ENCODE peak calls at places on chromosomes 16 and 17, in ten cellular contexts. F is IMR-90; C is stomach; W is fibroblast of pulmonary artery; V is fibroblast of the aortic adventitia; U is CD8-positive, alpha-beta T cell; N is Peyer's patch; E is sigmoid colon; Z is Calu3; J is tibial nerve. Y is an unnamed sample.

GRCh38 chr16:67173808-67174705 is 3.7 kb downstream of the NOL3 start:
- DNase-seq in F (peak), C (peak), W (peak), V (peak), U (peak), N (peak), E (peak), Z (peak), J (peak), Y (peak)

GRCh38 chr16:12305081-12305596 is 328.6 kb downstream of the SNX29 start:
- DNase-seq in F (no peak), C (no peak), W (no peak), V (no peak), U (no peak), N (no peak), E (no peak), Z (no peak), J (no peak), Y (no peak)

GRCh38 chr16:85514295-85514600 is 98.9 kb upstream of the GSE1 start:
- DNase-seq in F (peak), C (no peak), W (no peak), V (no peak), U (no peak), N (peak), E (peak), Z (no peak), J (no peak), Y (no peak)

GRCh38 chr17:64641499-64641898 is 20.6 kb downstream of the SMURF2 start:
- DNase-seq in F (peak), C (no peak), W (peak), V (peak), U (no peak), N (no peak), E (no peak), Z (no peak), J (no peak), Y (no peak)

GRCh38 chr17:42407289-42407836 is 15.7 kb downstream of the CAVIN1 start:
- DNase-seq in F (peak), C (peak), W (peak), V (peak), U (peak), N (peak), E (peak), Z (peak), J (peak), Y (no peak)

GRCh38 chr16:77273-77806 is 685 bp upstream of the MPG start:
- DNase-seq in F (peak), C (peak), W (peak), V (peak), U (no peak), N (peak), E (peak), Z (peak), J (no peak), Y (no peak)

GRCh38 chr16:4733747-4734062 is 366 bp downstream of the ANKS3 start:
- DNase-seq in F (no peak), C (no peak), W (no peak), V (no peak), U (no peak), N (no peak), E (peak), Z (peak), J (no peak), Y (no peak)

GRCh38 chr16:27754788-27755690 is 205.1 kb downstream of the KATNIP start:
- DNase-seq in F (no peak), C (no peak), W (no peak), V (no peak), U (no peak), N (no peak), E (no peak), Z (no peak), J (no peak), Y (no peak)

GRCh38 chr17:1961187-1961586 is 63.9 kb downstream of the RTN4RL1 start:
- DNase-seq in F (no peak), C (no peak), W (no peak), V (no peak), U (no peak), N (no peak), E (no peak), Z (no peak), J (no peak), Y (no peak)

GRCh38 chr16:82668094-82668493 is 41.3 kb downstream of the CDH13 start:
- DNase-seq in F (no peak), C (no peak), W (no peak), V (no peak), U (no peak), N (no peak), E (no peak), Z (no peak), J (no peak), Y (no peak)

GRCh38 chr16:75248142-75248535 is 3.3 kb downstream of the BCAR1 start:
- DNase-seq in F (no peak), C (peak), W (no peak), V (no peak), U (no peak), N (no peak), E (no peak), Z (no peak), J (no peak), Y (no peak)

GRCh38 chr17:44092051-44092450 is 21.5 kb downstream of the G6PC3 start:
- DNase-seq in F (no peak), C (no peak), W (no peak), V (no peak), U (no peak), N (no peak), E (no peak), Z (no peak), J (no peak), Y (no peak)

GRCh38 chr16:29114476-29115012 is 129.7 kb downstream of the LAT start:
- DNase-seq in F (no peak), C (no peak), W (no peak), V (no peak), U (no peak), N (no peak), E (no peak), Z (no peak), J (no peak), Y (no peak)

GRCh38 chr17:17724991-17725852 is 44.0 kb downstream of the RAI1 start:
- DNase-seq in F (no peak), C (no peak), W (peak), V (no peak), U (no peak), N (no peak), E (no peak), Z (no peak), J (no peak), Y (no peak)

GRCh38 chr17:17690156-17690737 is 9.0 kb downstream of the RAI1 start:
- DNase-seq in F (no peak), C (peak), W (no peak), V (no peak), U (no peak), N (no peak), E (no peak), Z (no peak), J (no peak), Y (no peak)

GRCh38 chr17:65039349-65039988 is 17.1 kb downstream of the GNA13 start:
- DNase-seq in F (no peak), C (no peak), W (no peak), V (no peak), U (peak), N (peak), E (no peak), Z (no peak), J (no peak), Y (no peak)

GRCh38 chr16:57876210-57876609 is 73.9 kb upstream of the KIFC3 start:
- DNase-seq in F (no peak), C (no peak), W (no peak), V (no peak), U (no peak), N (no peak), E (no peak), Z (no peak), J (no peak), Y (no peak)

GRCh38 chr17:41800601-41801373 is 11.0 kb downstream of the P3H4 start:
- DNase-seq in F (no peak), C (peak), W (peak), V (peak), U (no peak), N (peak), E (peak), Z (peak), J (no peak), Y (peak)

GRCh38 chr17:29390856-29391631 is 881 bp downstream of the TAOK1 start:
- DNase-seq in F (peak), C (no peak), W (peak), V (no peak), U (no peak), N (peak), E (no peak), Z (peak), J (no peak), Y (no peak)

GRCh38 chr16:27572711-27573110 is 22.8 kb downstream of the KATNIP start:
- DNase-seq in F (no peak), C (no peak), W (peak), V (peak), U (no peak), N (no peak), E (peak), Z (no peak), J (no peak), Y (no peak)

GRCh38 chr17:28907709-28908475 is 5.0 kb upstream of the DHRS13 start:
- DNase-seq in F (peak), C (no peak), W (peak), V (peak), U (no peak), N (no peak), E (no peak), Z (no peak), J (no peak), Y (no peak)

GRCh38 chr16:89308391-89309333 is 91.2 kb downstream of the ZNF778 start:
- DNase-seq in F (no peak), C (no peak), W (no peak), V (no peak), U (no peak), N (no peak), E (no peak), Z (peak), J (no peak), Y (no peak)

GRCh38 chr16:81442220-81442908 is 2.2 kb upstream of the CMIP start:
- DNase-seq in F (no peak), C (no peak), W (no peak), V (no peak), U (no peak), N (no peak), E (no peak), Z (no peak), J (no peak), Y (no peak)

GRCh38 chr17:34566201-34566600 is 13.2 kb upstream of the TMEM132E start:
- DNase-seq in F (no peak), C (no peak), W (no peak), V (no peak), U (no peak), N (no peak), E (no peak), Z (no peak), J (no peak), Y (no peak)

GRCh38 chr17:34561328-34561727 is 18.1 kb upstream of the TMEM132E start:
- DNase-seq in F (no peak), C (no peak), W (no peak), V (no peak), U (no peak), N (no peak), E (no peak), Z (no peak), J (no peak), Y (no peak)

GRCh38 chr17:34566873-34567272 is 12.5 kb upstream of the TMEM132E start:
- DNase-seq in F (no peak), C (no peak), W (no peak), V (no peak), U (no peak), N (no peak), E (no peak), Z (no peak), J (no peak), Y (no peak)

GRCh38 chr17:34565715-34566114 is 13.7 kb upstream of the TMEM132E start:
- DNase-seq in F (no peak), C (no peak), W (no peak), V (no peak), U (no peak), N (no peak), E (no peak), Z (no peak), J (no peak), Y (no peak)

GRCh38 chr17:34562387-34562786 is 17.0 kb upstream of the TMEM132E start:
- DNase-seq in F (no peak), C (no peak), W (no peak), V (no peak), U (no peak), N (peak), E (no peak), Z (peak), J (no peak), Y (no peak)
- TF ChIP-seq CTCF in F (peak), C (no peak), W (peak), V (peak), U (peak), N (no peak), E (no peak), Z (no peak), J (peak), Y (peak)

GRCh38 chr16:24692854-24693253 is 36.6 kb upstream of the TNRC6A start:
- DNase-seq in F (no peak), C (no peak), W (no peak), V (no peak), U (no peak), N (no peak), E (no peak), Z (no peak), J (no peak), Y (no peak)

GRCh38 chr16:24685539-24686432 is 43.7 kb upstream of the TNRC6A start:
- DNase-seq in F (peak), C (peak), W (peak), V (peak), U (no peak), N (peak), E (peak), Z (peak), J (peak), Y (peak)

GRCh38 chr16:24686678-24687077 is 42.8 kb upstream of the TNRC6A start:
- DNase-seq in F (no peak), C (no peak), W (no peak), V (no peak), U (no peak), N (no peak), E (no peak), Z (no peak), J (no peak), Y (no peak)

GRCh38 chr16:24688359-24688758 is 41.1 kb upstream of the TNRC6A start:
- DNase-seq in F (no peak), C (no peak), W (no peak), V (no peak), U (no peak), N (no peak), E (no peak), Z (no peak), J (no peak), Y (no peak)

DNA sequence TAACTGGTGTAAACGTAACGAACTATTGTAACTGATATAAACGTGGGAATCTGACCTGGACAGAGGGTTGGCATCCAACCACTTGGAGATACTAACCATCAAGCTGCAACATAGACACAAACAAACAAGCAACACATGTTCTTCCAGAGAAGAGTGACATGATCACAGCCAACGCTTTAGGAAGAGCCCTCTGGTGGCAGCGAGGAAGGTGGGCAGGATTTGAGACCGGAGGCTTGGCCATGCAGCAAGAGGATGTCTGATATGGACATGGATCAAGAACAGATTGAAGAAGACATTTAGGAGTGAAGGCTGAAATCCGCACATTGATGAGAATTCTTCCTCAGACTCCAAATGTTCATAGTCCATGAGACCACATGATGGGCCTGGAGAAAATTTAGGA is 40.3 kb upstream of the TNRC6A start:
- DNase-seq in F (peak), C (no peak), W (peak), V (peak), U (no peak), N (no peak), E (no peak), Z (peak), J (no peak), Y (no peak)
- TF ChIP-seq CTCF in F (peak), C (peak), W (peak), V (peak), U (no peak), N (no peak), E (peak), Z (peak), J (no peak), Y (peak)

GRCh38 chr17:13306310-13306962 is 288.6 kb upstream of the ELAC2 start:
- DNase-seq in F (peak), C (no peak), W (peak), V (peak), U (no peak), N (no peak), E (no peak), Z (no peak), J (no peak), Y (no peak)

GRCh38 chr17:13297198-13297597 is 279.4 kb upstream of the ELAC2 start:
- DNase-seq in F (no peak), C (no peak), W (no peak), V (no peak), U (no peak), N (no peak), E (no peak), Z (no peak), J (no peak), Y (no peak)

GRCh38 chr17:13302983-13303382 is 285.2 kb upstream of the ELAC2 start:
- DNase-seq in F (no peak), C (no peak), W (no peak), V (no peak), U (no peak), N (no peak), E (no peak), Z (no peak), J (no peak), Y (no peak)
- TF ChIP-seq CTCF in F (no peak), C (no peak), W (no peak), V (no peak), U (no peak), N (no peak), E (no peak), Z (no peak), J (no peak), Y (no peak)

GRCh38 chr16:1817276-1817589 is 9.4 kb downstream of the HAGH start:
- DNase-seq in F (no peak), C (no peak), W (no peak), V (no peak), U (no peak), N (no peak), E (no peak), Z (no peak), J (no peak), Y (no peak)

GRCh38 chr16:1817716-1818115 is 8.9 kb downstream of the HAGH start:
- DNase-seq in F (no peak), C (no peak), W (no peak), V (no peak), U (no peak), N (peak), E (no peak), Z (no peak), J (no peak), Y (no peak)

GRCh38 chr16:1816396-1817275 is 10.0 kb downstream of the HAGH start:
- DNase-seq in F (no peak), C (no peak), W (no peak), V (no peak), U (no peak), N (peak), E (no peak), Z (no peak), J (no peak), Y (no peak)

GRCh38 chr16:1812732-1813163 is 13.9 kb downstream of the HAGH start:
- DNase-seq in F (peak), C (peak), W (peak), V (peak), U (peak), N (peak), E (peak), Z (peak), J (no peak), Y (no peak)

GRCh38 chr16:1815461-1815860 is 11.2 kb downstream of the HAGH start:
- DNase-seq in F (no peak), C (no peak), W (no peak), V (no peak), U (no peak), N (no peak), E (no peak), Z (no peak), J (peak), Y (no peak)
- TF ChIP-seq CTCF in F (no peak), C (no peak), W (no peak), V (no peak), U (no peak), N (no peak), E (no peak), Z (no peak), J (no peak), Y (no peak)

GRCh38 chr17:6420173-6420641 is 14.7 kb downstream of the AIPL1 start:
- DNase-seq in F (peak), C (no peak), W (peak), V (no peak), U (no peak), N (no peak), E (no peak), Z (peak), J (no peak), Y (peak)
- TF ChIP-seq CTCF in F (peak), C (no peak), W (peak), V (peak), U (no peak), N (no peak), E (no peak), Z (no peak), J (no peak), Y (peak)

DNA sequence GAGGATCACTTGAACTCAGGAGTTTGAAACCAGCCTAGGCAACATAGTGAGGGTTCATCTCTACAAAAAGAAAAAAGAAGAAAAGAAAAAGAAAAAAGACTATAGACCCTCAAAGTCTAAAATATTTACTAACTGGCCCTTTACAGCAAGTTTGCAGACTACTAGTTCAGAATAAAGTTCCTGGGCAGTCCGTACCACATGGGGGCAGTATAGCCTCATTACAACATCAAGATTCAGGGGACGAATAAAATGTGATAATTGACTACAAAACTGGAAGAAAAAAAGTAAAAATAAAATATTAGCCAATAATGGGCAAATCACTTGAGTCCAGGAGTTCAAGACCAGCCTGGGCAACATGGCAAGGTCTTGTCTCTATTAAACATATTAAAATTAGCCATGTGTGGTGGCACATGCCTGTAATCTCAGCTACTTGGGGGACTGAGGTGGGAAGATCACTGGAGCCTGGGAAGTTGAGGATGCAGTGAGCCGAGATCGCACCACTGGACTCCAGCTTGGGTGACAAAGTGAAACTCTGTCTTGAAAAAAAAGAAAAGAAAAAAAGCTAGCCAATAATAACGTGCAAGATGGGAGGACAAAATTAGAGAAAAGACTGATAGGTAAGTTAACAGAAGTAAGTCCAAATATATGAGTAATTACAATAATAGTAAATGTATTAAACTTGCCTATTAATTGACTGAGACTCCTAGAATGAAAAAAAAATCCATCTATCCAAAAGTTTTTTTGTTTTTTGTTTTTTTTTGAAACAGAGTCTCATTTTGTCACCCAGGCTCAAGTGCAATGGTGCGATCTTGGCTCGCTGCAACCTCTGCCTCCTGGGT is 129.4 kb upstream of the SEC14L1 start:
- DNase-seq in F (peak), C (peak), W (peak), V (peak), U (peak), N (peak), E (no peak), Z (peak), J (no peak), Y (no peak)
- TF ChIP-seq CTCF in F (peak), C (peak), W (peak), V (peak), U (peak), N (peak), E (no peak), Z (peak), J (no peak), Y (peak)

DNA sequence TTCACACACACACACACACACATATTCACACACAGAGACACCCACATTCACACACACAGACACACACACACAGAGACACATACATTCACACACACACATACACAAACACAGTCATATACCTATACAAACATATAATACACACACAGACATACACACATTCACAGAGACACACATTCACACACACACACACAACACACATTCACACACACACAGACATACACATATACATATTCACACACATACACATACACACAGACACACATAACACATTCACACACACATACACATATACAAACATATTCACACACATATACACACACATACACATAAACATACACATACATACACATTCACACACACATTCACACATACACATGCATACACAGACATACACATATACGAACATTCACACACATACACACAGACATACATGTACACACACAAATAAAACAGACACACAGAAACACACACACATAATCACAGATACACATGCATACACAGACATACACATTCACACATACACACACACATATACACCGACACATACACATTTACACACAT is 7.9 kb downstream of the PRCD start:
- DNase-seq in F (no peak), C (no peak), W (no peak), V (no peak), U (no peak), N (no peak), E (no peak), Z (no peak), J (no peak), Y (no peak)
- TF ChIP-seq CTCF in F (no peak), C (no peak), W (no peak), V (no peak), U (peak), N (no peak), E (no peak), Z (peak), J (no peak), Y (no peak)

Y was measured in progenitor cell of endocrine pancreas.